ENCODE peak calls at places on chromosomes 6 and 20, in four cellular contexts. One of them, this sample, is unnamed.

GRCh38 chr6:110979565-110980096 is 2.2 kb upstream of the RPF2 start:
- DNase-seq in sigmoid colon: no peak
- DNase-seq in PC-3: no peak
- DNase-seq in left lung: no peak
- DNase-seq in this sample: no peak

GRCh38 chr6:144214622-144215401 is 64.5 kb downstream of the STX11 start:
- DNase-seq in left lung: peak; percentile 57
- DNase-seq in PC-3: no peak
- DNase-seq in sigmoid colon: no peak
- DNase-seq in this sample: peak; percentile 23

GRCh38 chr6:5851261-5851757 is 155.4 kb downstream of the NRN1 start:
- DNase-seq in sigmoid colon: no peak
- DNase-seq in left lung: peak; percentile 58
- DNase-seq in PC-3: no peak
- DNase-seq in this sample: no peak

GRCh38 chr6:78492351-78493010 is 374.9 kb upstream of the IRAK1BP1 start:
- DNase-seq in sigmoid colon: no peak
- DNase-seq in left lung: no peak
- DNase-seq in PC-3: no peak
- DNase-seq in this sample: no peak

GRCh38 chr20:45911486-45912343 is at the start of gene PLTP:
- DNase-seq in sigmoid colon: peak; percentile 92
- DNase-seq in left lung: peak; percentile 82
- DNase-seq in PC-3: peak; percentile 38
- DNase-seq in this sample: peak; percentile 82

GRCh38 chr6:35272005-35272404 is 12.5 kb downstream of the ZNF76 start:
- DNase-seq in left lung: no peak
- DNase-seq in PC-3: no peak
- DNase-seq in sigmoid colon: no peak
- DNase-seq in this sample: no peak

GRCh38 chr20:10306440-10307358 is 88.1 kb downstream of the SNAP25 start:
- DNase-seq in sigmoid colon: no peak
- DNase-seq in PC-3: peak; percentile 85
- DNase-seq in left lung: no peak
- DNase-seq in this sample: no peak

GRCh38 chr6:111580826-111581505 is 24.7 kb downstream of the TRAF3IP2 start:
- DNase-seq in sigmoid colon: peak; percentile 73
- DNase-seq in left lung: no peak
- DNase-seq in PC-3: no peak
- DNase-seq in this sample: peak; percentile 68

DNA sequence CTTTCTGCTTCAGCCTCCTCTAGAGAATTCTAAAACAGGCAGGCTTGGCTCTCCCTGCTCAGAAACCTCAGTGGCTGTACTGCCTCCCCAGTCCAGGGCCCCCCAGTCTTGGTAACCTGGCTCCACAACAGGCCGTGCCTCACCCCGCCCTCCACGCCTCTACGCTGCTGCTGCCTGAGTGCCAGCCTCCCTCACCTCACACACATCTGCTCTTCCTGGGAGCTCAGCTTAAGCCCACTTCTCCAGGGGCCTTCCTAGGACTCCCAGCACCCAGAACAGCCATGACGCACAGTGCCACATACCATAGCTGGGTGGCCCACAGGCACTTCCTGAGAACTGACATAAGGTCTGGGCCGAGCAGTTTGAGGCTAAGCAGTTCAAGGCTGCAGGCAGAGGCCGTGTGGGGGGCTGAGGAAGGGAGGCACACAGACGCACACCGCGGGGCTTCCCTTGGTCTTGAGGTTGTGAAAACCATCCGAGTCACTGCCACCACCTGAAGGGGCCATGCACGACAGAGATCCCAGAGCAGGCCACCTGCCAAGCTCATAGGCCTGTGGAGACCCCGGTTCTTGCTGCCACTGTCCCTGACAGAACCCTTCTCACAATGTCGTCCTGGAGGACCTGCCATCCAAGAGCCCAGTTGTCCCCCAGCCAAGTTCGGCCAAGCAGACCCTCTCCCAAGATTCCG is 42.6 kb downstream of the DSTN start:
- DNase-seq in sigmoid colon: peak; percentile 91
- DNase-seq in PC-3: no peak
- DNase-seq in left lung: no peak
- DNase-seq in this sample: peak; percentile 53
- H3K4me1 ChIP-seq in sigmoid colon: peaks cover 90% of the 10 kb centered on the region
- H3K4me1 ChIP-seq in PC-3: no peaks in the 10 kb centered on the region
- H3K4me1 ChIP-seq in left lung: peaks cover 40% of the 10 kb centered on the region
- H3K4me1 ChIP-seq in this sample: peaks cover 6% of the 10 kb centered on the region

GRCh38 chr6:124960757-124961467 is 1.3 kb upstream of the RNF217 start:
- DNase-seq in left lung: no peak
- DNase-seq in sigmoid colon: no peak
- DNase-seq in PC-3: no peak
- DNase-seq in this sample: no peak

GRCh38 chr6:124961468-124961783 is 811 bp upstream of the RNF217 start:
- DNase-seq in PC-3: no peak
- DNase-seq in left lung: no peak
- DNase-seq in sigmoid colon: no peak
- DNase-seq in this sample: no peak

GRCh38 chr6:124963416-124964083 is 1.3 kb downstream of the RNF217 start:
- DNase-seq in left lung: no peak
- DNase-seq in PC-3: peak; percentile 19
- DNase-seq in sigmoid colon: no peak
- DNase-seq in this sample: peak; percentile 13

GRCh38 chr6:124962617-124963415 is 579 bp downstream of the RNF217 start:
- DNase-seq in sigmoid colon: peak; percentile 77
- DNase-seq in PC-3: peak; percentile 25
- DNase-seq in left lung: peak; percentile 61
- DNase-seq in this sample: peak; percentile 68

GRCh38 chr6:124961784-124962611 is at the start of gene RNF217:
- DNase-seq in sigmoid colon: peak; percentile 90
- DNase-seq in left lung: peak; percentile 73
- DNase-seq in PC-3: peak; percentile 27
- DNase-seq in this sample: peak; percentile 66
- H3K4me1 ChIP-seq in sigmoid colon: peaks cover 37% of the 10 kb centered on the region
- H3K4me1 ChIP-seq in left lung: peaks cover 37% of the 10 kb centered on the region
- H3K4me1 ChIP-seq in PC-3: peaks cover 37% of the 10 kb centered on the region
- H3K4me1 ChIP-seq in this sample: peaks cover 32% of the 10 kb centered on the region

GRCh38 chr20:47343007-47343472 is 13.5 kb downstream of the ZMYND8 start:
- DNase-seq in PC-3: no peak
- DNase-seq in left lung: no peak
- DNase-seq in sigmoid colon: no peak
- DNase-seq in this sample: no peak

GRCh38 chr20:47345214-47345613 is 11.3 kb downstream of the ZMYND8 start:
- DNase-seq in PC-3: no peak
- DNase-seq in left lung: no peak
- DNase-seq in sigmoid colon: no peak
- DNase-seq in this sample: no peak

GRCh38 chr20:47348539-47349142 is 7.9 kb downstream of the ZMYND8 start:
- DNase-seq in PC-3: no peak
- DNase-seq in left lung: no peak
- DNase-seq in sigmoid colon: no peak
- DNase-seq in this sample: no peak

GRCh38 chr20:47347661-47348462 is 8.6 kb downstream of the ZMYND8 start:
- DNase-seq in PC-3: no peak
- DNase-seq in left lung: no peak
- DNase-seq in sigmoid colon: no peak
- DNase-seq in this sample: no peak

DNA sequence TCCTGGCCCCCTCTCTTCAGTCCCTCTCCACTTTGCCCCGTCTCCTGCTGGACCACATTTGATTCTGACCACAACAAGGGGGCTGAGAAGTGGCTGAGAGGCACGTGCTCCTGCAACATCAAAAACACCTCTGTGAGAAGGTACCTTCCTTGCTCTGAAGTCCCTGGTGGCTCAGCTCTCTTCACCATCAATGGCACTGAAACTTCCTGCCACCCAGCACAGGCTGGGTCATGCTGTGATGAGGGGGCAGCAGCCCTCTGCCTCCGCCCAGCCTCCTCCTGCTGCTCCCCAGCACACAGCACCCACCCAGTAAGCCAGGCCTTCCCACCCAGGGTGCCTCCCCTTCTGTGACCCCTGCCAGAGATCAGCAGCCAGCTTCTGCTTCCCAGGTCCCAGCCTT is 10.3 kb downstream of the ZMYND8 start:
- DNase-seq in left lung: no peak
- DNase-seq in sigmoid colon: no peak
- DNase-seq in PC-3: no peak
- DNase-seq in this sample: no peak
- H3K4me1 ChIP-seq in left lung: peaks cover 42% of the 10 kb centered on the region
- H3K4me1 ChIP-seq in sigmoid colon: peaks cover 63% of the 10 kb centered on the region
- H3K4me1 ChIP-seq in PC-3: peaks cover 6% of the 10 kb centered on the region
- H3K4me1 ChIP-seq in this sample: peaks cover 54% of the 10 kb centered on the region

DNA sequence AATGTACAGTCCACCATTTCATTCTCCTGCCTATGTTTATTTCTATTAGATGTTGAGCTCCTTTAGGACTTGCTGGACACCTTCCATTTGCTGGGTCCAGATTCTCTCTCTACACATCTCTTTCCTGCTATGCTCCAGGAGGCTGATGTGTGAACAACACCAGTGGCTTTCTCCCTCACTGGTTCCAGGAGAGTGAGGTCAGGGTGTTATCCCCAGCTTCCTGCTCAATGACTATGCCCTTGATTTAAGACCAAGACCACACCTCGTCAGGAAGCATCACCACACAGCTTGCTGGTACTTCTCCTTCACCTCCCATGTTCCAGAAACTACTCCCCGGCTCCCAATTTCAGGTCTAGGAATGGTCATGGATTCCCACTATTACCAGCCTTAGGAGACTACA is 31.3 kb upstream of the E2F3 start:
- DNase-seq in sigmoid colon: no peak
- DNase-seq in left lung: no peak
- DNase-seq in PC-3: no peak
- DNase-seq in this sample: no peak
- H3K4me1 ChIP-seq in sigmoid colon: no peaks in the 10 kb centered on the region
- H3K4me1 ChIP-seq in left lung: no peaks in the 10 kb centered on the region
- H3K4me1 ChIP-seq in PC-3: no peaks in the 10 kb centered on the region
- H3K4me1 ChIP-seq in this sample: no peaks in the 10 kb centered on the region

GRCh38 chr20:34015401-34016335 is 22.0 kb downstream of the RALY start:
- DNase-seq in left lung: no peak
- DNase-seq in sigmoid colon: no peak
- DNase-seq in PC-3: no peak
- DNase-seq in this sample: no peak
- H3K4me1 ChIP-seq in left lung: peaks cover 73% of the 10 kb centered on the region
- H3K4me1 ChIP-seq in sigmoid colon: peaks cover 64% of the 10 kb centered on the region
- H3K4me1 ChIP-seq in PC-3: peaks cover 8% of the 10 kb centered on the region
- H3K4me1 ChIP-seq in this sample: peaks cover 75% of the 10 kb centered on the region

DNA sequence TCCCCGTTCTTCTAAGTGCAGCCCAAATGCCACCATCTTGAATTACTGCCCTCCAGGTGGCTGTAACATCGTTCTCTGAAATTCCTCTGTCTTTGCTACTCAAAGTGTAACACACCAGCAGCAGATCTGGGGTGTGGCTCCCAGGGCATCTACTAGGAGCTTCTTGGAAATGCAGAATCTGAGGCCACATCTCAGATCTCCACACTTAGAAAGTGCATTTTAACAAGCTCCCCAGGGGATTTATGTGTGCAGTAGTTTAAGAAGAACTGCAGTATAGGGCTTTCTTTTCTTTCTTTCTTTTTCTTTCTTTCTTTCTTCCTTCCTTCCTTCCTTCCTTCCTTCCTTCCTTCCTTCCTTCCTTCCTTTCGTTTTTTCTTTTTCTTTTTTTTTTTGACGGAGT is 1.6 kb upstream of the MLIP start:
- DNase-seq in left lung: no peak
- DNase-seq in PC-3: no peak
- DNase-seq in sigmoid colon: no peak
- DNase-seq in this sample: no peak
- H3K4me1 ChIP-seq in left lung: no peaks in the 10 kb centered on the region
- H3K4me1 ChIP-seq in PC-3: no peaks in the 10 kb centered on the region
- H3K4me1 ChIP-seq in sigmoid colon: no peaks in the 10 kb centered on the region
- H3K4me1 ChIP-seq in this sample: peaks cover 83% of the 10 kb centered on the region

GRCh38 chr6:156848123-156848522 is 70.9 kb downstream of the ARID1B start:
- DNase-seq in PC-3: no peak
- DNase-seq in left lung: no peak
- DNase-seq in sigmoid colon: no peak
- DNase-seq in this sample: no peak
- H3K4me1 ChIP-seq in PC-3: peaks cover 5% of the 10 kb centered on the region
- H3K4me1 ChIP-seq in left lung: peaks cover 72% of the 10 kb centered on the region
- H3K4me1 ChIP-seq in sigmoid colon: peaks cover 96% of the 10 kb centered on the region
- H3K4me1 ChIP-seq in this sample: peaks cover 96% of the 10 kb centered on the region

DNA sequence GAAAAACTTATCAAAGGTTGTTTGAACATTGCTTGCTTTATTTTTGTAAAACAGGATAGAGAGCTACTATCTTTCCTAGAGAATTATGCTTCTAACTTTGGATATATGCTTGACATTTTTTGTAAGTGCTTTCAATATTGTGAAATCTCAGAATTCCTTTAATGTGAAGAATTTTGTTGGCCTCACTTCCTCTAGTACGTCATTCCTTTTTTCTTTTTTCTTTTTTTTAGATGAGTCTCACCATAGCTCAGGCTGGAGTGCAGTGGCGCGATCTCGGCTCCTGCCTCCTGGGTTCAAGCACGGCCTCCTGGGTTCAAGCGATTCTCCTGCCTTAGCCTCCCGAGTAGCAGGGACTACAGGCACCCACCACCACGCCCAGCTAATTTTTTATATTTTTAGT is 668.1 kb downstream of the RFPL4B start:
- DNase-seq in sigmoid colon: no peak
- DNase-seq in PC-3: no peak
- DNase-seq in left lung: no peak
- DNase-seq in this sample: no peak
- H3K4me1 ChIP-seq in sigmoid colon: peaks cover 28% of the 10 kb centered on the region
- H3K4me1 ChIP-seq in PC-3: no peaks in the 10 kb centered on the region
- H3K4me1 ChIP-seq in left lung: no peaks in the 10 kb centered on the region
- H3K4me1 ChIP-seq in this sample: no peaks in the 10 kb centered on the region

DNA sequence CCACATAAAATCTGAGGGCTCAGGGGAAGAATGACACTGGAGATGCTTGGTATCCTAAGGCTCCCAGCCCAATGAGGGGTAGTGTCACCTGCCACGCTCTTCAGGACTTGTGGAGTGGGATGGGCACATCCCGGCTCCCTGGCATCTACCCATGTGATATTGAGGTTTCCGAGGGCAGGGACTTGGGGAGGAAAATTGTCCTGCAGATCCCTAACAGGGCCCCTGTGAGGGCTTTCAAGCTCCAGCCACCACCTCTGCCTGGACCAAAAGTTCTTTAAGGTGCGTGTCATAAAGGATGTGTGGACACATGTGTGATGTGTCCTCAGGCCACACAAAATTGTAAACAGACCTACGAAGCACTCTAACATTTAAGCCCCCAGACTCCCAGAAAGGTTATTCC is 2.5 kb downstream of the SCML4 start:
- DNase-seq in sigmoid colon: no peak
- DNase-seq in left lung: no peak
- DNase-seq in PC-3: no peak
- DNase-seq in this sample: no peak
- H3K4me1 ChIP-seq in sigmoid colon: peaks cover 19% of the 10 kb centered on the region
- H3K4me1 ChIP-seq in left lung: peaks cover 11% of the 10 kb centered on the region
- H3K4me1 ChIP-seq in PC-3: no peaks in the 10 kb centered on the region
- H3K4me1 ChIP-seq in this sample: peaks cover 14% of the 10 kb centered on the region

GRCh38 chr20:23414526-23415188 is 6.6 kb downstream of the NAPB start:
- DNase-seq in sigmoid colon: no peak
- DNase-seq in PC-3: no peak
- DNase-seq in left lung: no peak
- DNase-seq in this sample: no peak

GRCh38 chr20:23413862-23414422 is 7.3 kb downstream of the NAPB start:
- DNase-seq in PC-3: no peak
- DNase-seq in left lung: no peak
- DNase-seq in sigmoid colon: no peak
- DNase-seq in this sample: no peak

GRCh38 chr20:23408957-23409356 is 12.3 kb downstream of the NAPB start:
- DNase-seq in left lung: no peak
- DNase-seq in sigmoid colon: no peak
- DNase-seq in PC-3: no peak
- DNase-seq in this sample: no peak

GRCh38 chr20:23409800-23410199 is 11.5 kb downstream of the NAPB start:
- DNase-seq in PC-3: no peak
- DNase-seq in sigmoid colon: no peak
- DNase-seq in left lung: no peak
- DNase-seq in this sample: no peak

GRCh38 chr20:23412026-23412425 is 9.3 kb downstream of the NAPB start:
- DNase-seq in sigmoid colon: no peak
- DNase-seq in left lung: no peak
- DNase-seq in PC-3: no peak
- DNase-seq in this sample: no peak
- H3K4me1 ChIP-seq in sigmoid colon: peaks cover 11% of the 10 kb centered on the region
- H3K4me1 ChIP-seq in left lung: peaks cover 20% of the 10 kb centered on the region
- H3K4me1 ChIP-seq in PC-3: no peaks in the 10 kb centered on the region
- H3K4me1 ChIP-seq in this sample: peaks cover 63% of the 10 kb centered on the region